ENCODE peak calls at places on chromosomes 6 and 20, in five cellular contexts. One of them, this sample, is unnamed.
A peak's percentile ranks its signal among the peaks of the same experiment; 100 is the strongest.

GRCh38 chr6:68128211-68128610 is 506.9 kb upstream of the ADGRB3 start:
- DNase-seq in A549: no peak
- DNase-seq in fibroblast of lung: no peak
- DNase-seq in psoas muscle: no peak
- DNase-seq in IMR-90: no peak
- DNase-seq in this sample: no peak

GRCh38 chr6:127420558-127420957 is 38.6 kb downstream of the KIAA0408 start:
- DNase-seq in A549: peak; percentile 71
- DNase-seq in IMR-90: peak; percentile 97
- DNase-seq in psoas muscle: peak; percentile 25
- DNase-seq in fibroblast of lung: peak; percentile 94
- DNase-seq in this sample: peak; percentile 67

GRCh38 chr6:46221221-46221793 is 50.5 kb upstream of the ENPP5 start:
- DNase-seq in A549: peak; percentile 1
- DNase-seq in psoas muscle: no peak
- DNase-seq in fibroblast of lung: peak; percentile 65
- DNase-seq in IMR-90: peak; percentile 16
- DNase-seq in this sample: no peak

GRCh38 chr6:25968769-25969168 is 6.2 kb downstream of the TRIM38 start:
- DNase-seq in psoas muscle: peak; percentile 17
- DNase-seq in A549: no peak
- DNase-seq in IMR-90: peak; percentile 17
- DNase-seq in fibroblast of lung: peak; percentile 42
- DNase-seq in this sample: no peak

GRCh38 chr6:109336221-109336955 is 45.9 kb downstream of the CD164 start:
- DNase-seq in A549: peak; percentile 38
- DNase-seq in psoas muscle: no peak
- DNase-seq in fibroblast of lung: peak; percentile 55
- DNase-seq in IMR-90: peak; percentile 56
- DNase-seq in this sample: peak; percentile 25

GRCh38 chr6:132728616-132729015 is 14.8 kb upstream of the VNN1 start:
- DNase-seq in IMR-90: no peak
- DNase-seq in fibroblast of lung: no peak
- DNase-seq in A549: no peak
- DNase-seq in psoas muscle: no peak
- DNase-seq in this sample: no peak

GRCh38 chr20:58382096-58382495 is 6.9 kb upstream of the VAPB start:
- DNase-seq in A549: no peak
- DNase-seq in psoas muscle: no peak
- DNase-seq in fibroblast of lung: no peak
- DNase-seq in IMR-90: no peak
- DNase-seq in this sample: no peak

GRCh38 chr6:166005846-166006592 is 161.6 kb downstream of the TBXT start:
- DNase-seq in IMR-90: peak; percentile 94
- DNase-seq in fibroblast of lung: peak; percentile 93
- DNase-seq in A549: peak; percentile 67
- DNase-seq in psoas muscle: peak; percentile 69
- DNase-seq in this sample: no peak

GRCh38 chr6:44250718-44251123 is 3.8 kb downstream of the HSP90AB1 start:
- DNase-seq in psoas muscle: no peak
- DNase-seq in A549: no peak
- DNase-seq in fibroblast of lung: no peak
- DNase-seq in IMR-90: no peak
- DNase-seq in this sample: no peak

GRCh38 chr6:135181333-135182119 is 418 bp downstream of the MYB start:
- DNase-seq in fibroblast of lung: peak; percentile 16
- DNase-seq in IMR-90: no peak
- DNase-seq in A549: no peak
- DNase-seq in psoas muscle: no peak
- DNase-seq in this sample: no peak

GRCh38 chr6:165991341-165991740 is 176.3 kb downstream of the TBXT start:
- DNase-seq in IMR-90: no peak
- DNase-seq in fibroblast of lung: no peak
- DNase-seq in A549: no peak
- DNase-seq in psoas muscle: no peak
- DNase-seq in this sample: no peak

GRCh38 chr6:116316772-116317467 is 37.2 kb upstream of the TSPYL1 start:
- DNase-seq in IMR-90: no peak
- DNase-seq in A549: no peak
- DNase-seq in fibroblast of lung: no peak
- DNase-seq in psoas muscle: peak; percentile 48
- DNase-seq in this sample: peak; percentile 77

GRCh38 chr6:3455490-3456394 is 1.1 kb downstream of the SLC22A23 start:
- DNase-seq in IMR-90: no peak
- DNase-seq in A549: no peak
- DNase-seq in psoas muscle: peak; percentile 48
- DNase-seq in fibroblast of lung: no peak
- DNase-seq in this sample: no peak

GRCh38 chr6:98827295-98828159 is 6.8 kb upstream of the POU3F2 start:
- DNase-seq in A549: no peak
- DNase-seq in fibroblast of lung: no peak
- DNase-seq in IMR-90: no peak
- DNase-seq in psoas muscle: no peak
- DNase-seq in this sample: no peak

GRCh38 chr6:75882734-75883133 is 133.7 kb downstream of the MYO6 start:
- DNase-seq in psoas muscle: no peak
- DNase-seq in IMR-90: peak; percentile 79
- DNase-seq in fibroblast of lung: peak; percentile 87
- DNase-seq in A549: no peak
- DNase-seq in this sample: no peak

GRCh38 chr20:35369804-35370203 is 42.0 kb downstream of the UQCC1 start:
- DNase-seq in A549: no peak
- DNase-seq in IMR-90: peak; percentile 87
- DNase-seq in fibroblast of lung: peak; percentile 30
- DNase-seq in psoas muscle: no peak
- DNase-seq in this sample: no peak

GRCh38 chr6:10478187-10479040 is 42.7 kb upstream of the GCNT2 start:
- DNase-seq in A549: peak; percentile 39
- DNase-seq in IMR-90: peak; percentile 42
- DNase-seq in psoas muscle: no peak
- DNase-seq in fibroblast of lung: peak; percentile 52
- DNase-seq in this sample: no peak

GRCh38 chr6:97282238-97282725 is 734 bp downstream of the MMS22L start:
- DNase-seq in IMR-90: no peak
- DNase-seq in A549: peak; percentile 7
- DNase-seq in fibroblast of lung: peak; percentile 7
- DNase-seq in psoas muscle: no peak
- DNase-seq in this sample: no peak

GRCh38 chr6:43389713-43390265 is 20.3 kb upstream of the ZNF318 start:
- DNase-seq in IMR-90: no peak
- DNase-seq in psoas muscle: no peak
- DNase-seq in A549: no peak
- DNase-seq in fibroblast of lung: no peak
- DNase-seq in this sample: no peak

GRCh38 chr6:10612161-10612560 is 82.3 kb downstream of the C6orf52 start:
- DNase-seq in A549: no peak
- DNase-seq in psoas muscle: no peak
- DNase-seq in fibroblast of lung: no peak
- DNase-seq in IMR-90: no peak
- DNase-seq in this sample: no peak

GRCh38 chr20:43988867-43989266 is 74.2 kb downstream of the TOX2 start:
- DNase-seq in A549: no peak
- DNase-seq in fibroblast of lung: peak; percentile 37
- DNase-seq in IMR-90: peak; percentile 55
- DNase-seq in psoas muscle: no peak
- DNase-seq in this sample: no peak

GRCh38 chr6:31203345-31203979 is 33.0 kb upstream of the POU5F1 start:
- DNase-seq in IMR-90: peak; percentile 71
- DNase-seq in A549: peak; percentile 17
- DNase-seq in psoas muscle: no peak
- DNase-seq in fibroblast of lung: peak; percentile 58
- DNase-seq in this sample: no peak

GRCh38 chr6:14270925-14271791 is 153.6 kb downstream of the CD83 start:
- DNase-seq in psoas muscle: peak; percentile 22
- DNase-seq in IMR-90: peak; percentile 74
- DNase-seq in A549: peak; percentile 84
- DNase-seq in fibroblast of lung: peak; percentile 71
- DNase-seq in this sample: no peak

GRCh38 chr20:10671850-10672578 is 1.8 kb downstream of the JAG1 start:
- DNase-seq in fibroblast of lung: peak; percentile 72
- DNase-seq in IMR-90: peak; percentile 46
- DNase-seq in A549: no peak
- DNase-seq in psoas muscle: peak; percentile 83
- DNase-seq in this sample: peak; percentile 89

GRCh38 chr6:28789553-28790083 is 134.2 kb downstream of the TRIM27 start:
- DNase-seq in psoas muscle: no peak
- DNase-seq in IMR-90: peak; percentile 68
- DNase-seq in A549: no peak
- DNase-seq in fibroblast of lung: peak; percentile 64
- DNase-seq in this sample: no peak

GRCh38 chr6:78390066-78390465 is 477.3 kb upstream of the IRAK1BP1 start:
- DNase-seq in fibroblast of lung: no peak
- DNase-seq in psoas muscle: no peak
- DNase-seq in IMR-90: no peak
- DNase-seq in A549: no peak
- DNase-seq in this sample: no peak

GRCh38 chr20:51542033-51542893 is at the start of gene NFATC2:
- DNase-seq in fibroblast of lung: no peak
- DNase-seq in psoas muscle: peak; percentile 47
- DNase-seq in A549: no peak
- DNase-seq in IMR-90: no peak
- DNase-seq in this sample: no peak

GRCh38 chr6:45952546-45952945 is 63.1 kb downstream of the CLIC5 start:
- DNase-seq in IMR-90: no peak
- DNase-seq in psoas muscle: no peak
- DNase-seq in A549: no peak
- DNase-seq in fibroblast of lung: no peak
- DNase-seq in this sample: no peak

GRCh38 chr6:112307707-112308106 is 39.4 kb upstream of the RFPL4B start:
- DNase-seq in A549: no peak
- DNase-seq in IMR-90: peak; percentile 53
- DNase-seq in fibroblast of lung: no peak
- DNase-seq in psoas muscle: no peak
- DNase-seq in this sample: no peak

GRCh38 chr20:3935295-3935955 is 46.2 kb downstream of the PANK2 start:
- DNase-seq in psoas muscle: peak; percentile 42
- DNase-seq in A549: no peak
- DNase-seq in fibroblast of lung: peak; percentile 34
- DNase-seq in IMR-90: no peak
- DNase-seq in this sample: peak; percentile 75

DNA sequence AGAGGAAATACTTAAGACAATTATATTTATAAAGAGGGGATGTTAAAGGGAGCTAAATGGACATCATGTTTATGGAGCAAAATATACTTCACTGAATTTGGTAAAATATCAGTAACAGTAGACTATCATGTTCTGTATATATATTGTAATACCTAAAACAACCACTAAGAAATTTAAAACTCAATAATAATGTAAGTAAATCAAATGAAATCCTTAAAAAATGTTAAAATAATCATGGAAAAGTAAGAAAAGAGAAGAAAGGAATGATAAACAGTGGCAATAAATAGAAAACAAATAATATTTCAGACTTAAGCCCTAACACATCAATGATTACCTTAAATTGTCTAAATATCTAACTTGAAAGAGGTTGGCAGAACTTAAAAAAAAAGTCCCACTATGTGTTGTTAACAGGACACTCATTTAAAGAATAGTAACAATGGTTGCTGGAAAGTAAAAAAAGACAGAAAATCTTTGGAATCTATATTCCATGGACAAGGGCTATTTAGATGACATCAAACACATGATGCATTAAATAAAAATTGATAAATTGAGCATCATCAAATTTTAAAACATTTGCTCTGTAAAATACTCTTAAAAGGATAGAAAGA is 842.2 kb upstream of the MAP3K7 start:
- DNase-seq in psoas muscle: no peak
- DNase-seq in A549: no peak
- DNase-seq in fibroblast of lung: no peak
- DNase-seq in IMR-90: no peak
- DNase-seq in this sample: no peak
- TF ChIP-seq CTCF in psoas muscle: no peak
- TF ChIP-seq CTCF in A549: no peak
- TF ChIP-seq CTCF in fibroblast of lung: no peak
- TF ChIP-seq CTCF in IMR-90: no peak
- TF ChIP-seq CTCF in this sample: no peak

GRCh38 chr6:52549428-52549827 is 27.4 kb downstream of the TRAM2 start:
- DNase-seq in IMR-90: no peak
- DNase-seq in A549: no peak
- DNase-seq in fibroblast of lung: no peak
- DNase-seq in psoas muscle: no peak
- DNase-seq in this sample: no peak

GRCh38 chr6:52548353-52548713 is 28.5 kb downstream of the TRAM2 start:
- DNase-seq in A549: no peak
- DNase-seq in psoas muscle: no peak
- DNase-seq in IMR-90: no peak
- DNase-seq in fibroblast of lung: no peak
- DNase-seq in this sample: no peak

GRCh38 chr6:52548999-52549398 is 27.9 kb downstream of the TRAM2 start:
- DNase-seq in psoas muscle: no peak
- DNase-seq in fibroblast of lung: no peak
- DNase-seq in IMR-90: no peak
- DNase-seq in A549: no peak
- DNase-seq in this sample: no peak

GRCh38 chr6:52551483-52552277 is 25.2 kb downstream of the TRAM2 start:
- DNase-seq in psoas muscle: peak; percentile 53
- DNase-seq in IMR-90: peak; percentile 91
- DNase-seq in A549: no peak
- DNase-seq in fibroblast of lung: peak; percentile 80
- DNase-seq in this sample: peak; percentile 56

GRCh38 chr6:52550014-52550575 is 26.8 kb downstream of the TRAM2 start:
- DNase-seq in fibroblast of lung: no peak
- DNase-seq in A549: no peak
- DNase-seq in IMR-90: no peak
- DNase-seq in psoas muscle: no peak
- DNase-seq in this sample: no peak
- H3K4me1 ChIP-seq in fibroblast of lung: peaks cover 75% of the 10 kb centered on the region
- H3K4me1 ChIP-seq in A549: peaks cover 81% of the 10 kb centered on the region
- H3K4me1 ChIP-seq in IMR-90: peaks cover 70% of the 10 kb centered on the region
- H3K4me1 ChIP-seq in psoas muscle: peaks cover 33% of the 10 kb centered on the region
- H3K4me1 ChIP-seq in this sample: no peaks in the 10 kb centered on the region

GRCh38 chr20:41848180-41848579 is 230.0 kb upstream of the CHD6 start:
- DNase-seq in psoas muscle: no peak
- DNase-seq in IMR-90: no peak
- DNase-seq in A549: no peak
- DNase-seq in fibroblast of lung: no peak
- DNase-seq in this sample: no peak
- TF ChIP-seq CTCF in psoas muscle: no peak
- TF ChIP-seq CTCF in IMR-90: no peak
- TF ChIP-seq CTCF in A549: no peak
- TF ChIP-seq CTCF in fibroblast of lung: no peak
- TF ChIP-seq CTCF in this sample: no peak

GRCh38 chr6:35590622-35591066 is 77.9 kb upstream of the TULP1 start:
- DNase-seq in A549: no peak
- DNase-seq in psoas muscle: peak; percentile 63
- DNase-seq in IMR-90: no peak
- DNase-seq in fibroblast of lung: peak; percentile 84
- DNase-seq in this sample: peak; percentile 90

GRCh38 chr6:35596448-35597442 is 84.0 kb upstream of the TULP1 start:
- DNase-seq in A549: no peak
- DNase-seq in IMR-90: peak; percentile 85
- DNase-seq in psoas muscle: no peak
- DNase-seq in fibroblast of lung: peak; percentile 95
- DNase-seq in this sample: no peak

GRCh38 chr6:35592178-35592577 is 79.5 kb upstream of the TULP1 start:
- DNase-seq in fibroblast of lung: no peak
- DNase-seq in A549: no peak
- DNase-seq in psoas muscle: no peak
- DNase-seq in IMR-90: no peak
- DNase-seq in this sample: no peak

GRCh38 chr6:35589904-35590303 is 77.2 kb upstream of the TULP1 start:
- DNase-seq in fibroblast of lung: no peak
- DNase-seq in psoas muscle: no peak
- DNase-seq in IMR-90: no peak
- DNase-seq in A549: no peak
- DNase-seq in this sample: no peak

GRCh38 chr6:35594503-35595186 is 81.9 kb upstream of the TULP1 start:
- DNase-seq in psoas muscle: no peak
- DNase-seq in A549: no peak
- DNase-seq in fibroblast of lung: no peak
- DNase-seq in IMR-90: no peak
- DNase-seq in this sample: no peak
- H3K4me1 ChIP-seq in psoas muscle: peaks cover 94% of the 10 kb centered on the region
- H3K4me1 ChIP-seq in A549: peaks cover 16% of the 10 kb centered on the region
- H3K4me1 ChIP-seq in fibroblast of lung: peaks cover 4% of the 10 kb centered on the region
- H3K4me1 ChIP-seq in IMR-90: peaks cover 3% of the 10 kb centered on the region
- H3K4me1 ChIP-seq in this sample: peaks cover 99% of the 10 kb centered on the region